ENCODE peak calls at places on chromosomes 12 and 14, in five cellular contexts. One of them, this sample, is unnamed.

GRCh38 chr14:21385170-21385904 is 1.5 kb upstream of the SUPT16H start:
- DNase-seq in fibroblast of the aortic adventitia: no peak
- DNase-seq in foreskin fibroblast: peak; percentile 7
- DNase-seq in astrocyte: no peak
- DNase-seq in kidney epithelial cell: no peak
- DNase-seq in this sample: no peak

GRCh38 chr14:101072945-101073597 is 169.5 kb upstream of the RTL1 start:
- DNase-seq in fibroblast of the aortic adventitia: peak; percentile 82
- DNase-seq in foreskin fibroblast: peak; percentile 97
- DNase-seq in kidney epithelial cell: peak; percentile 96
- DNase-seq in astrocyte: peak; percentile 95
- DNase-seq in this sample: peak; percentile 75

GRCh38 chr12:53201170-53201541 is 5.9 kb downstream of the ITGB7 start:
- DNase-seq in kidney epithelial cell: no peak
- DNase-seq in fibroblast of the aortic adventitia: no peak
- DNase-seq in foreskin fibroblast: no peak
- DNase-seq in astrocyte: peak; percentile 62
- DNase-seq in this sample: no peak

GRCh38 chr12:82687020-82687951 is 580 bp downstream of the TMTC2 start:
- DNase-seq in fibroblast of the aortic adventitia: peak; percentile 33
- DNase-seq in astrocyte: peak; percentile 34
- DNase-seq in foreskin fibroblast: peak; percentile 53
- DNase-seq in kidney epithelial cell: no peak
- DNase-seq in this sample: peak; percentile 45

GRCh38 chr12:3882396-3882795 is 9.2 kb upstream of the PARP11 start:
- DNase-seq in astrocyte: no peak
- DNase-seq in foreskin fibroblast: no peak
- DNase-seq in fibroblast of the aortic adventitia: no peak
- DNase-seq in kidney epithelial cell: no peak
- DNase-seq in this sample: no peak

GRCh38 chr12:39103552-39104165 is 198.3 kb upstream of the CPNE8 start:
- DNase-seq in kidney epithelial cell: peak; percentile 37
- DNase-seq in foreskin fibroblast: peak; percentile 19
- DNase-seq in fibroblast of the aortic adventitia: peak; percentile 76
- DNase-seq in astrocyte: peak; percentile 47
- DNase-seq in this sample: peak; percentile 68

GRCh38 chr14:42961509-42961908 is 1354.8 kb downstream of the LRFN5 start:
- DNase-seq in astrocyte: no peak
- DNase-seq in foreskin fibroblast: no peak
- DNase-seq in kidney epithelial cell: no peak
- DNase-seq in fibroblast of the aortic adventitia: no peak
- DNase-seq in this sample: no peak

GRCh38 chr14:92437309-92437708 is 76.3 kb upstream of the RIN3 start:
- DNase-seq in foreskin fibroblast: no peak
- DNase-seq in fibroblast of the aortic adventitia: no peak
- DNase-seq in kidney epithelial cell: no peak
- DNase-seq in astrocyte: no peak
- DNase-seq in this sample: no peak

GRCh38 chr14:35701531-35701930 is 107.6 kb downstream of the RALGAPA1 start:
- DNase-seq in fibroblast of the aortic adventitia: no peak
- DNase-seq in foreskin fibroblast: no peak
- DNase-seq in kidney epithelial cell: no peak
- DNase-seq in astrocyte: no peak
- DNase-seq in this sample: no peak

GRCh38 chr14:63045234-63045611 is at the start of gene KCNH5:
- DNase-seq in foreskin fibroblast: peak; percentile 65
- DNase-seq in fibroblast of the aortic adventitia: peak; percentile 15
- DNase-seq in astrocyte: peak; percentile 39
- DNase-seq in kidney epithelial cell: no peak
- DNase-seq in this sample: no peak

GRCh38 chr12:57031228-57031670 is 14.9 kb upstream of the TAC3 start:
- DNase-seq in kidney epithelial cell: no peak
- DNase-seq in fibroblast of the aortic adventitia: no peak
- DNase-seq in astrocyte: no peak
- DNase-seq in foreskin fibroblast: no peak
- DNase-seq in this sample: no peak

GRCh38 chr12:5438671-5439200 is 6.8 kb downstream of the NTF3 start:
- DNase-seq in kidney epithelial cell: no peak
- DNase-seq in foreskin fibroblast: no peak
- DNase-seq in astrocyte: peak; percentile 68
- DNase-seq in fibroblast of the aortic adventitia: peak; percentile 13
- DNase-seq in this sample: no peak

GRCh38 chr12:130423991-130424857 is 86.5 kb downstream of the PIWIL1 start:
- DNase-seq in foreskin fibroblast: no peak
- DNase-seq in fibroblast of the aortic adventitia: no peak
- DNase-seq in kidney epithelial cell: no peak
- DNase-seq in astrocyte: no peak
- DNase-seq in this sample: no peak

GRCh38 chr12:107775093-107775721 is 703 bp downstream of the ASCL4 start:
- DNase-seq in astrocyte: no peak
- DNase-seq in kidney epithelial cell: no peak
- DNase-seq in foreskin fibroblast: no peak
- DNase-seq in fibroblast of the aortic adventitia: no peak
- DNase-seq in this sample: no peak

GRCh38 chr12:88182431-88182830 is 40.3 kb downstream of the TMTC3 start:
- DNase-seq in kidney epithelial cell: no peak
- DNase-seq in fibroblast of the aortic adventitia: no peak
- DNase-seq in astrocyte: no peak
- DNase-seq in foreskin fibroblast: no peak
- DNase-seq in this sample: no peak

GRCh38 chr12:50353869-50354593 is 42.4 kb downstream of the FAM186A start:
- DNase-seq in astrocyte: peak; percentile 11
- DNase-seq in fibroblast of the aortic adventitia: peak; percentile 40
- DNase-seq in kidney epithelial cell: no peak
- DNase-seq in foreskin fibroblast: peak; percentile 22
- DNase-seq in this sample: no peak

GRCh38 chr14:74510211-74510931 is 16.8 kb downstream of the ISCA2 start:
- DNase-seq in foreskin fibroblast: peak; percentile 62
- DNase-seq in fibroblast of the aortic adventitia: no peak
- DNase-seq in astrocyte: peak; percentile 69
- DNase-seq in kidney epithelial cell: no peak
- DNase-seq in this sample: no peak

GRCh38 chr12:56257491-56258067 is 605 bp downstream of the ANKRD52 start:
- DNase-seq in fibroblast of the aortic adventitia: peak; percentile 21
- DNase-seq in foreskin fibroblast: peak; percentile 56
- DNase-seq in astrocyte: peak; percentile 18
- DNase-seq in kidney epithelial cell: no peak
- DNase-seq in this sample: peak; percentile 69

GRCh38 chr12:132410849-132411248 is 79.1 kb upstream of the FBRSL1 start:
- DNase-seq in foreskin fibroblast: no peak
- DNase-seq in kidney epithelial cell: no peak
- DNase-seq in fibroblast of the aortic adventitia: no peak
- DNase-seq in astrocyte: no peak
- DNase-seq in this sample: no peak

GRCh38 chr14:89641495-89642162 is 224.6 kb upstream of the FOXN3 start:
- DNase-seq in astrocyte: no peak
- DNase-seq in kidney epithelial cell: no peak
- DNase-seq in fibroblast of the aortic adventitia: no peak
- DNase-seq in foreskin fibroblast: no peak
- DNase-seq in this sample: peak; percentile 17

GRCh38 chr12:123897221-123897620 is 75.4 kb downstream of the CCDC92 start:
- DNase-seq in foreskin fibroblast: peak; percentile 84
- DNase-seq in astrocyte: peak; percentile 71
- DNase-seq in fibroblast of the aortic adventitia: peak; percentile 71
- DNase-seq in kidney epithelial cell: peak; percentile 49
- DNase-seq in this sample: no peak
- H3K4me3 ChIP-seq in foreskin fibroblast: peak overlapping the region; percentile 45
- H3K4me3 ChIP-seq in astrocyte: no peak overlapping the region
- H3K4me3 ChIP-seq in fibroblast of the aortic adventitia: no peak overlapping the region
- H3K4me3 ChIP-seq in kidney epithelial cell: no peak overlapping the region
- H3K4me3 ChIP-seq in this sample: no peak overlapping the region

DNA sequence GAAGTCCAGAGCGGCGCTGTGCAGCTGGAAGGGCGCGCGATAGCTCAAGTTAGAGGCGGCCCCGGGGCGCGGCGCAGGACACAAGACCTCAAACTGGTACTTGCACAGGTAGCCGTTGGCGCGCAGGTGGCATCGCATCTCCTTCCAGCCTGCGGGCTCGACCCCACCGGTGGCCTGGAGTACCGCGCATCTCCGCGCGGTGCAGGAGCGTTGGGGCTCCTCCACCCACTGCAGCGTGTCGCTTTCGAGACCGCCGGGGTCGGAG is 553 bp downstream of the CLEC14A start:
- DNase-seq in fibroblast of the aortic adventitia: no peak
- DNase-seq in kidney epithelial cell: no peak
- DNase-seq in foreskin fibroblast: peak; percentile 40
- DNase-seq in astrocyte: peak; percentile 10
- DNase-seq in this sample: no peak
- H3K4me3 ChIP-seq in fibroblast of the aortic adventitia: no peak overlapping the region
- H3K4me3 ChIP-seq in kidney epithelial cell: peak overlapping the region; percentile 40
- H3K4me3 ChIP-seq in foreskin fibroblast: peak overlapping the region; percentile 48
- H3K4me3 ChIP-seq in astrocyte: peak overlapping the region; percentile 53
- H3K4me3 ChIP-seq in this sample: no peak overlapping the region

DNA sequence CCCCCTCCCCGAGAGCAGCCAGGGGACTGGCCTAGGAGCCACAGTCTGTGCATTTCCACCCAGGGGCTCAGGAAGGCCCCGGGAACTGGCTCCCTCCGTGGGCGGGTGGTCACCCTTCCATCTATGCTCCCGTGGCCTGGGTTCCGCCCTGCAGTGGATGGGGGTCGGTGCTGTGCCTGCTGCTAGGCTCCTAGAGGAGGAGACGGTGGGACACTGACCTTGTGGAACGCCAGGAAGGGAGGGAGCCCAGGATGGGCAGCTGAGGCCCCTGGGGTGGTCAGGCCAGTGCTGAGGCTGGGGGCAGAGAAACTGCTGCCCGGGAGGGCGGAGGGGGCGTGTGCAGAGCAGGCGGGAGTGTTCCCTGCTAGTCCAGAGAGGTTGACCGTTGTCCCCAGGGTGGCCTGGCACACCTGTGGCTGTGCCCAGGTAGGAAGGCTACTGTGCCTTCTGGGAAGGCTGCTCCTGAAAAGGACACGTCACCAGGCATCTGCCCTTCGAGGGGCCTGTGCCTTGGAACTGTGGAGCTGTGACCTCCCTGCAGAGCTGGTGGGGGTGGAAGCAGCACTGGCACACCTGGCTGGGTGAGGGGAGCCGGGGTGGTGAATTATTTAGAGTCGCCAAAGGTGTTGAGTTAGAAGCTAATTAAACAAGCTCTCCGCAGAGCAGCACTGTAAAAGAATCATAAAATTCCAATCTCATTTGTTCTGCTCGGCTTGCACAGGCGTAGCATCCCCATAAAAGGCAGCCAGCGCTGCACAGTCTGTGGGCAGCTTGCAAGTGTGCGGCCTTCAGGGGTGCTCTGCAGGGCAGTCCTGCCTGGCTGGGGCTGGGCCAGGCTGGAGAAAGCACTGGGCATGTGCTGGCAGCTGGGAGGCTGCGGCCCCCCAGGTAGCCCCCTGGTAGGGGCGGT is 145.1 kb downstream of the KIF26A start:
- DNase-seq in astrocyte: no peak
- DNase-seq in foreskin fibroblast: no peak
- DNase-seq in kidney epithelial cell: no peak
- DNase-seq in fibroblast of the aortic adventitia: no peak
- DNase-seq in this sample: peak; percentile 25
- H3K4me3 ChIP-seq in astrocyte: no peak overlapping the region
- H3K4me3 ChIP-seq in foreskin fibroblast: no peak overlapping the region
- H3K4me3 ChIP-seq in kidney epithelial cell: no peak overlapping the region
- H3K4me3 ChIP-seq in fibroblast of the aortic adventitia: no peak overlapping the region
- H3K4me3 ChIP-seq in this sample: no peak overlapping the region

DNA sequence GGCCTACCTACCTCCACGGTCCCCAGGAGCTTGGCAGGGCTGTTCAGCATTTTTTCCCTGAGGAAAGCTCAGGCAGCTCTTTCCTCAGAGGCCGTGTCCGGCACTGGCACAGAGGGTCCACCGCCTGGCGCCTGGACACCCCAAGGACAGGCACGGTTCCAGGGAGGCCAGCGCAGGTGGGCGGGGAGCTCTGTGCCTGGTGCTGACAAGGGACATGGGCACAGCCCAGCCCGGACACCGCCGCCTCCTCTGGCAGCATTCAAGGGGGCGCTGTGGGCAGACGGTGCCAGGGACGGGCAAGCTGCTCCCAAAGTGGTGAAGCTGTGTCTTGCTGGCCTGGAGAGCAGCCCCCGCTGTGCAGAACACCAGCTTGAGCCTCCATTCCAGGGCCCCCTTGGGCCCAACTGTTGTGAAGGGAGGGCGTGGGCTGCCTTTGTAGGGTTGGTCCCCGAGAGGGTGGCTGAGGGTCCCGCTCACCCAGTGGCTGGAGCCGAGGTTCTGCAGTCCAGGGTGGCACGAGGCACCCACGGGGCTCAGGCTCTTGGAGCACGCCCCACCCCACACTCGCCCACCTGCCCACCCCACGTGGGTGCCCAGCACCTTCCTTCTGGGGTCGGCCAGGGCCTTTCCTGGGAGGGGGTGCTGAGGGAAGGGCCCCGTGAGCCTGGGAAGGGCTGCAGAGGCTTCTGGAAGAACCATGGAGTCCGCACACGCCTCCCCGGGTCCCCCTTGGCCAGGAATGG is 29.3 kb upstream of the TEX22 start:
- DNase-seq in astrocyte: no peak
- DNase-seq in foreskin fibroblast: no peak
- DNase-seq in kidney epithelial cell: no peak
- DNase-seq in fibroblast of the aortic adventitia: no peak
- DNase-seq in this sample: no peak
- H3K4me3 ChIP-seq in astrocyte: no peak overlapping the region
- H3K4me3 ChIP-seq in foreskin fibroblast: no peak overlapping the region
- H3K4me3 ChIP-seq in kidney epithelial cell: no peak overlapping the region
- H3K4me3 ChIP-seq in fibroblast of the aortic adventitia: no peak overlapping the region
- H3K4me3 ChIP-seq in this sample: no peak overlapping the region

GRCh38 chr12:26401874-26402273 is 206.5 kb downstream of the SSPN start:
- DNase-seq in kidney epithelial cell: no peak
- DNase-seq in fibroblast of the aortic adventitia: no peak
- DNase-seq in foreskin fibroblast: no peak
- DNase-seq in astrocyte: no peak
- DNase-seq in this sample: no peak
- H3K4me3 ChIP-seq in kidney epithelial cell: no peak overlapping the region
- H3K4me3 ChIP-seq in fibroblast of the aortic adventitia: no peak overlapping the region
- H3K4me3 ChIP-seq in foreskin fibroblast: no peak overlapping the region
- H3K4me3 ChIP-seq in astrocyte: no peak overlapping the region
- H3K4me3 ChIP-seq in this sample: no peak overlapping the region

GRCh38 chr14:102452302-102452701 is 57.3 kb downstream of the ANKRD9 start:
- DNase-seq in kidney epithelial cell: no peak
- DNase-seq in foreskin fibroblast: no peak
- DNase-seq in fibroblast of the aortic adventitia: no peak
- DNase-seq in astrocyte: no peak
- DNase-seq in this sample: no peak
- H3K4me3 ChIP-seq in kidney epithelial cell: no peak overlapping the region
- H3K4me3 ChIP-seq in foreskin fibroblast: no peak overlapping the region
- H3K4me3 ChIP-seq in fibroblast of the aortic adventitia: no peak overlapping the region
- H3K4me3 ChIP-seq in astrocyte: no peak overlapping the region
- H3K4me3 ChIP-seq in this sample: no peak overlapping the region